ENCODE peak calls at places on chromosomes 11 and 22, in four cellular contexts. W is mesendoderm, B is IMR-90, Y is H9. C is an unnamed sample.

GRCh38 chr22:20464096-20464614 is 26.5 kb upstream of the SCARF2 start:
- DNase-seq in W (no peak), B (no peak), Y (no peak), C (no peak)

GRCh38 chr22:36853407-36854099 is 7.3 kb upstream of the NCF4 start:
- DNase-seq in W (peak), B (peak), Y (peak), C (peak)

GRCh38 chr11:1755344-1756023 is 5.1 kb upstream of the IFITM10 start:
- DNase-seq in W (no peak), B (no peak), Y (no peak), C (no peak)

GRCh38 chr22:46846832-46847355 is 84.4 kb downstream of the TBC1D22A start:
- DNase-seq in W (no peak), B (no peak), Y (no peak), C (no peak)

GRCh38 chr11:62137276-62137861 is 13.6 kb downstream of the INCENP start:
- DNase-seq in W (no peak), B (no peak), Y (no peak), C (no peak)

GRCh38 chr22:44395116-44396005 is 82.6 kb upstream of the SHISAL1 start:
- DNase-seq in W (no peak), B (no peak), Y (peak), C (no peak)

GRCh38 chr11:57325735-57326048 is 940 bp upstream of the TNKS1BP1 start:
- DNase-seq in W (no peak), B (no peak), Y (no peak), C (peak)

GRCh38 chr11:95065336-95065735 is 1.4 kb upstream of the SRSF8 start:
- DNase-seq in W (no peak), B (no peak), Y (no peak), C (no peak)

GRCh38 chr22:22802346-22802970 is 85.2 kb upstream of the IGLL5 start:
- DNase-seq in W (peak), B (no peak), Y (no peak), C (no peak)

GRCh38 chr22:50115693-50116092 is 25.9 kb downstream of the MOV10L1 start:
- DNase-seq in W (no peak), B (peak), Y (no peak), C (no peak)

GRCh38 chr11:76200006-76200940 is 6.0 kb downstream of the WNT11 start:
- DNase-seq in W (no peak), B (no peak), Y (no peak), C (no peak)
- H4K8ac ChIP-seq in W (no peak), B (no peak), Y (no peak), C (no peak)

GRCh38 chr22:35578836-35579575 is 38.1 kb downstream of the MB start:
- DNase-seq in W (no peak), B (no peak), Y (no peak), C (no peak)
- H4K8ac ChIP-seq in W (no peak), B (no peak), Y (no peak), C (no peak)

GRCh38 chr11:44257338-44258189 is 52.4 kb downstream of the ALX4 start:
- DNase-seq in W (no peak), B (no peak), Y (no peak), C (no peak)

GRCh38 chr11:44258190-44258489 is 51.8 kb downstream of the ALX4 start:
- DNase-seq in W (peak), B (peak), Y (no peak), C (no peak)

GRCh38 chr11:44256673-44257291 is 53.2 kb downstream of the ALX4 start:
- DNase-seq in W (no peak), B (no peak), Y (no peak), C (no peak)

GRCh38 chr11:44260081-44260480 is 49.9 kb downstream of the ALX4 start:
- DNase-seq in W (no peak), B (no peak), Y (no peak), C (no peak)

GRCh38 chr11:44258839-44259420 is 51.0 kb downstream of the ALX4 start:
- DNase-seq in W (no peak), B (no peak), Y (no peak), C (no peak)
- H4K8ac ChIP-seq in W (no peak), B (no peak), Y (no peak), C (no peak)

GRCh38 chr11:115148691-115149090 is 355.5 kb downstream of the CADM1 start:
- DNase-seq in W (no peak), B (no peak), Y (no peak), C (no peak)
- H4K8ac ChIP-seq in W (no peak), B (no peak), Y (no peak), C (no peak)

GRCh38 chr11:120302001-120302805 is 22.9 kb upstream of the TLCD5 start:
- DNase-seq in W (no peak), B (no peak), Y (no peak), C (peak)
- H4K8ac ChIP-seq in W (no peak), B (no peak), Y (no peak), C (peak)

DNA sequence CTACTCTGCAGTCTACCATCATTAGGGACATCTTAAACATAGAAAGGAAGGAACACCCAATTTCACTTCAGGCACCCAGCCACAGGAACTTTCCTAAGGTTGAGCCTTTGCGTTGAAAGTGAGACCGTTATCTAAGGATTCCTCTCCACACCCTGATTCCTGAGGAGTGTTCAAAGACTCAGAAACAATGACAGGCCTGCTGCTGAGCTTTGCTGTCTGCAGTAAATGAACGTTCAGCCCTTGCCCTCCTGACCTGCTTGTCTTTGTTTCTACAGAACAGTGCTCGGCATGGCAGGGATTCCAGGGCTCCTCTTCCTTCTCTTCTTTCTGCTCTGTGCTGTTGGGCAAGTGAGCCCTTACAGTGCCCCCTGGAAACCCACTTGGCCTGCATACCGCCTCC is 7.0 kb downstream of the PRSS23 start:
- DNase-seq in W (peak), B (no peak), Y (no peak), C (no peak)
- H4K8ac ChIP-seq in W (no peak), B (no peak), Y (no peak), C (no peak)

GRCh38 chr11:64744544-64745218 is 739 bp upstream of the RASGRP2 start:
- DNase-seq in W (no peak), B (no peak), Y (no peak), C (no peak)
- H4K8ac ChIP-seq in W (no peak), B (no peak), Y (no peak), C (no peak)

GRCh38 chr22:45444168-45444567 is 30.7 kb downstream of the RIBC2 start:
- DNase-seq in W (peak), B (peak), Y (no peak), C (peak)
- H4K8ac ChIP-seq in W (no peak), B (peak), Y (no peak), C (peak)

DNA sequence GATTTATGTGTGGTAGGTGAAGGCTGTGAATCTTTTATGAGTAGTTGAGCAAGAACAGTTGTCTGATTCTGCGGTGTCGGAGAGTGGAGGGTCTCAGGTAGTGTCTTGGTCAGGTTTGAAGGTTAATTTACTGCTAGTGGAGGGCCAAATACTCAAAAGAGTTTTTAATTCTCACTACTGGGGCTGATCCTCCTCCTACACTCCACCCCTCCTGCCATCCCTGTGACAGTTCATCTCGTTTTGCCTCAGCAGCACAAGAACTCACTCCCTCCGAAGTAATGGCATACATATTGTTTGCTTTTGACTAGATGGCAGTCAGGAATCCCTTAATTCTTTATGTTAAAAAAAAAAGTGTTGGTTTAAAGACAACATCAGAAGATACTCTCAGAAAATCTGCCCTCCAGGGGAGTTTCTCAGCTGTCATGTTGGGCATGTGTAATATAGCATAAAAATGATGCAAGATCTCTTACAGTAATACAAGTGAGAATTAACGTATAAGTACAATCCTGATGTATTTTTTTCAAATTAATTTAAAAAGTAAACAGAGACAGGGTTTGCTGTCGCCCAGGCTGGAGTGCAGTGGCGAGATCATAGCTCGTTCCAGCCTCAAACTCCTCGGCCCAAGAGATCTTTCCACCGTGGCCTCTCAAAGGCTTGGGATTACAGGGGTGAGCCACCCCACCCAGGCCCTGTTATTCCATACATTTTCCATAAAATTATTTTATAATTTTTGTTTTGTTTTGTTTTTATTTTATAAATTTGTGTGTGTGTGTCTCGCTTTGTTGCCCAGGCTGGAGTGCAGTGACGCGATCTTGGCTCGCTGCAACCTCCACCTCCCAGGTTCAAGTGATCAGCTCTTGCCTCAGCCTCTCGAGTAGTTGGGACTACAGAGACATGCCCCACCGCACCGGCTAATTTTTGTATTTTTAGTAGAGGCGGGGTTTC is 1.3 kb downstream of the FAR1 start:
- DNase-seq in W (no peak), B (no peak), Y (no peak), C (peak)
- H4K8ac ChIP-seq in W (no peak), B (no peak), Y (no peak), C (no peak)